ENCODE peak calls at places on chromosomes 1 and 21, in five cellular contexts. N is HCT116, Z is suprapubic skin, T is prostate gland, D is stomach. B is an unnamed sample.

GRCh38 chr1:33147997-33148314 is 33.9 kb downstream of the TRIM62 start:
- DNase-seq in T (no peak), N (peak; percentile 26), Z (no peak), D (no peak), B (no peak)

GRCh38 chr21:34031835-34032370 is 41.5 kb upstream of the MRPS6 start:
- DNase-seq in T (no peak), N (no peak), Z (no peak), D (no peak), B (no peak)

GRCh38 chr1:231200417-231201031 is 38.7 kb downstream of the TRIM67 start:
- DNase-seq in D (no peak), N (no peak), T (no peak), Z (no peak), B (no peak)

GRCh38 chr1:174965006-174965971 is 34.5 kb upstream of the CACYBP start:
- DNase-seq in Z (no peak), D (peak; percentile 32), T (no peak), N (no peak), B (no peak)

GRCh38 chr1:41322835-41323234 is 38.4 kb upstream of the FOXO6 start:
- DNase-seq in Z (no peak), N (no peak), T (peak; percentile 37), D (peak; percentile 71), B (no peak)

GRCh38 chr1:32759997-32760623 is 57.0 kb downstream of the YARS1 start:
- DNase-seq in N (peak; percentile 94), T (peak; percentile 96), Z (no peak), D (peak; percentile 97), B (no peak)

GRCh38 chr21:29215709-29216108 is 83.0 kb upstream of the BACH1 start:
- DNase-seq in T (peak; percentile 49), N (no peak), D (no peak), Z (no peak), B (no peak)

GRCh38 chr1:178344513-178345077 is 152.2 kb downstream of the CLEC20A start:
- DNase-seq in Z (no peak), N (peak; percentile 52), T (no peak), D (no peak), B (no peak)

GRCh38 chr1:114671011-114671938 is 1.4 kb upstream of the DENND2C start:
- DNase-seq in Z (no peak), N (no peak), D (no peak), T (no peak), B (no peak)

GRCh38 chr1:183267646-183268431 is 81.8 kb downstream of the LAMC2 start:
- DNase-seq in D (no peak), Z (peak; percentile 67), N (no peak), T (no peak), B (no peak)
- TF ChIP-seq POLR2AphosphoS5 in D (peak; percentile 19), Z (no peak), N (no peak), T (no peak), B (no peak)

GRCh38 chr1:19424651-19425570 is 60.4 kb downstream of the CAPZB start:
- DNase-seq in D (no peak), N (no peak), T (peak; percentile 55), Z (no peak), B (no peak)
- H3K27ac ChIP-seq in D (peak overlapping the region; percentile 87), N (no peak overlapping the region), T (peak overlapping the region; percentile 96), Z (peak overlapping the region; percentile 82), B (no peak overlapping the region)

DNA sequence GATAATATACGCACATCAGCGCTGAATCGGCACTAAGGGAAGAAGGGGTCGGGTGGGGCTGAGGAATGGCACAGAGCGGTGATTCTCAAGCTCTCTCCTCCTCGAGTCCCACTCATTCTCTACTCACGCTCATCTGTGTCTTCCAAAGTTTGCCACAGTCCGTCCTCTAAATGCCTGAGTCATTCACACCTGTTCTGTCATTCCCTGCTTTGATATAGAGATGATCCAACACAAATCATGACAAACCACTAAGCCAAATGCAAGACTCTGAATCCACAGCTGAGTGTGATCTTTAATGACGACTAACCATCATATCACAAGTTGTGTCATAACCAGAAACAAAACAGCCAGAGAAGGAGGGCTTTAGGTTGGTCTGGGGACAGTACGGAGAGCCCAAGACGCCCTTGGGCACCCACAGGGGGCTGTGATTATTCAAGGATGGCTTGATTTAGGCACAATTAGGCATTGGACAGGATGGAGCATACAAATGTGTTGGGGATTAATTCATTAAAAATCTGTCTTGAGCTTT is 501.5 kb downstream of the KIF26B start:
- DNase-seq in T (no peak), D (no peak), N (no peak), Z (no peak), B (no peak)
- TF ChIP-seq POLR2AphosphoS5 in T (no peak), D (no peak), N (no peak), Z (no peak), B (no peak)

GRCh38 chr1:85463666-85464496 is 1.1 kb downstream of the DDAH1 start:
- DNase-seq in D (no peak), Z (no peak), N (no peak), T (no peak), B (no peak)
- H3K27ac ChIP-seq in D (peak overlapping the region; percentile 91), Z (peak overlapping the region; percentile 84), N (peak overlapping the region; percentile 79), T (peak overlapping the region; percentile 86), B (no peak overlapping the region)

GRCh38 chr21:15558884-15559283 is 170.9 kb upstream of the USP25 start:
- DNase-seq in Z (no peak), N (no peak), D (no peak), T (no peak), B (no peak)

GRCh38 chr21:15560383-15561056 is 169.3 kb upstream of the USP25 start:
- DNase-seq in T (no peak), N (no peak), Z (no peak), D (no peak), B (no peak)

GRCh38 chr21:15559612-15560011 is 170.2 kb upstream of the USP25 start:
- DNase-seq in T (no peak), D (no peak), Z (no peak), N (no peak), B (no peak)

GRCh38 chr21:15564907-15565306 is 164.9 kb upstream of the USP25 start:
- DNase-seq in Z (no peak), N (no peak), D (no peak), T (no peak), B (no peak)

DNA sequence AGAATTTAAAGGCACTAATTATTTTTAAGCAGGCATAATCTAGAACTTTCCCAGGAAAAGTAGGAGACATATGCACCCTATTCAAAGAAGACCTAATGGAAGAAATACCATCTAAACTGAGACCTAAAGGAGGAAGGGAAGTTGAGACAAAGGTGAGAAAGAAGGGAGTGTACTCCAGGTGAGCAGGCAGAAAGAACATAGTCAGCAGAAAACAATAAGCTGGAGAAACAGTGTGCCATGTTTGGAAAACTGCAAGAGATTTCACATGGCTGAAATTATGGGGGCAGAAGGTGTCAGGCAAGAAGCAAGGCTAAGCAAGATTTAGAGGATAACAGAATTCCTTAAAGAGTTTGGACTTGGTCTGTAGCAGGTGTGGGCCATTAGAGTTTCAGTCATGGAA is 167.0 kb upstream of the USP25 start:
- DNase-seq in N (no peak), Z (no peak), T (no peak), D (no peak), B (no peak)
- TF ChIP-seq POLR2AphosphoS5 in N (no peak), Z (no peak), T (no peak), D (no peak), B (no peak)

DNA sequence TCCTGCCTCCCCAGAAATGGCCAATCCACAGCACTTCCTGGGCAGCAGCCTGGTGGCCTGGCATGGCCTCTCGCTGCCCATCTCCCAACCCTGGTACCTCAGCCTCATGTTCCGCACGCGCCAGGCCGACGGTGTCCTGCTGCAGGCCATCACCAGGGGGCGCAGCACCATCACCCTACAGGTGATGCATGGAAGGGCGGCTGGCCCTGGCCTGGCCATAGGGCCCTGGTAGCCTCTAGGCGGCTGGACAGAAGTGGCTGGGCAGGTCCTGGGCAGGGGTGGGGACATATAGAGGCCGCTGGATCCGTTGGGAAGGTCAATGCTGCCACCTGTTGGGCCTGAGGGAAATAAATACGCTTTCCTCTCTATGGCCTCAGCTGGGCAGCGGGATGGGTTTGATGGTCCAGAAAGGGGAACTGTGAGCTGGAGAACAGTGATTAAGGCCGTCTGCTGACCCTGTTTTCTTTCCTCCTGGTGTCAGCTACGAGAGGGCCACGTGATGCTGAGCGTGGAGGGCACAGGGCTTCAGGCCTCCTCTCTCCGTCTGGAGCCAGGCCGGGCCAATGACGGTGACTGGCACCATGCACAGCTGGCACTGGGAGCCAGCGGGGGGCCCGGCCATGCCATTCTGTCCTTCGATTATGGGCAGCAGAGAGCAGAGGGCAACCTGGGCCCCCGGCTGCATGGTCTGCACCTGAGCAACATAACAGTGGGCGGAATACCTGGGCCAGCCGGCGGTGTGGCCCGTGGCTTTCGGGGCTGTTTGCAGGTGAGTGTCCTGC is 14.4 kb downstream of the CELSR2 start:
- DNase-seq in Z (peak; percentile 91), N (peak; percentile 88), T (peak; percentile 90), D (peak; percentile 96), B (no peak)
- H3K27ac ChIP-seq in Z (peak overlapping the region; percentile 13), N (peak overlapping the region; percentile 2), T (peak overlapping the region; percentile 51), D (peak overlapping the region; percentile 3), B (no peak overlapping the region)

GRCh38 chr1:153752072-153752471 is 23.1 kb upstream of the SLC27A3 start:
- DNase-seq in T (no peak), Z (no peak), N (no peak), D (no peak), B (no peak)
- TF ChIP-seq POLR2AphosphoS5 in T (no peak), Z (no peak), N (no peak), D (no peak), B (no peak)

B was measured in SK-N-MC.